ENCODE peak calls at places on chromosomes 6 and 20, in seven cellular contexts. J is fibroblast of lung; E is ovary; X is stomach; N is astrocyte; V is CD8-positive, alpha-beta T cell; S is CD4-positive, CD25-positive, alpha-beta regulatory T cell. H is an unnamed sample.

GRCh38 chr20:7775072-7775471 is 165.2 kb downstream of the HAO1 start:
- DNase-seq in J (peak), E (no peak), X (no peak), N (peak), V (no peak), S (no peak), H (no peak)

GRCh38 chr6:166501246-166501645 is 85.2 kb downstream of the RAMACL start:
- DNase-seq in J (no peak), E (no peak), X (no peak), N (no peak), V (no peak), S (no peak), H (no peak)

GRCh38 chr6:90459225-90459758 is 127.6 kb downstream of the MAP3K7 start:
- DNase-seq in J (no peak), E (no peak), X (no peak), N (no peak), V (no peak), S (no peak), H (no peak)

GRCh38 chr6:157392927-157393666 is 12.1 kb downstream of the ZDHHC14 start:
- DNase-seq in J (no peak), E (no peak), X (peak), N (peak), V (no peak), S (no peak), H (no peak)

GRCh38 chr6:53822355-53823115 is 27.7 kb downstream of the LRRC1 start:
- DNase-seq in J (no peak), E (no peak), X (no peak), N (no peak), V (no peak), S (no peak), H (no peak)

GRCh38 chr20:38270869-38271608 is 10.5 kb upstream of the KIAA1755 start:
- DNase-seq in J (peak), E (peak), X (no peak), N (peak), V (no peak), S (no peak), H (peak)

GRCh38 chr6:1645466-1646185 is 35.9 kb downstream of the FOXC1 start:
- DNase-seq in J (no peak), E (no peak), X (no peak), N (no peak), V (no peak), S (no peak), H (no peak)

GRCh38 chr20:38221041-38221589 is 39.4 kb downstream of the KIAA1755 start:
- DNase-seq in J (peak), E (peak), X (peak), N (peak), V (peak), S (peak), H (peak)

GRCh38 chr6:52514514-52514913 is 62.3 kb downstream of the TRAM2 start:
- DNase-seq in J (peak), E (peak), X (no peak), N (peak), V (no peak), S (no peak), H (peak)

GRCh38 chr6:66289889-66290288 is 582.9 kb upstream of the EYS start:
- DNase-seq in J (no peak), E (no peak), X (no peak), N (no peak), V (no peak), S (no peak), H (no peak)

GRCh38 chr6:1611572-1612385 is 2.1 kb downstream of the FOXC1 start:
- DNase-seq in J (peak), E (no peak), X (no peak), N (peak), V (no peak), S (peak), H (peak)

GRCh38 chr6:12136905-12137304 is 124.8 kb downstream of the HIVEP1 start:
- DNase-seq in J (peak), E (no peak), X (no peak), N (peak), V (no peak), S (no peak), H (no peak)

GRCh38 chr6:163897669-163898068 is 483.2 kb downstream of the QKI start:
- DNase-seq in J (peak), E (no peak), X (no peak), N (peak), V (no peak), S (no peak), H (no peak)

GRCh38 chr6:22027226-22027725 is 269.6 kb downstream of the PRL start:
- DNase-seq in J (no peak), E (no peak), X (no peak), N (no peak), V (no peak), S (no peak), H (no peak)

GRCh38 chr6:42505377-42505702 is 53.6 kb upstream of the TRERF1 start:
- DNase-seq in J (peak), E (no peak), X (no peak), N (peak), V (no peak), S (peak), H (peak)

GRCh38 chr20:36310215-36310981 is 4.3 kb downstream of the DLGAP4 start:
- DNase-seq in J (no peak), E (peak), X (no peak), N (no peak), V (no peak), S (no peak), H (no peak)

GRCh38 chr6:46022110-46022948 is 6.7 kb upstream of the CLIC5 start:
- DNase-seq in J (no peak), E (no peak), X (no peak), N (no peak), V (no peak), S (no peak), H (no peak)

GRCh38 chr6:33843086-33843695 is 39.4 kb upstream of the MLN start:
- DNase-seq in J (no peak), E (no peak), X (no peak), N (peak), V (no peak), S (no peak), H (no peak)

GRCh38 chr20:4112490-4113420 is 97.4 kb upstream of the RNF24 start:
- DNase-seq in J (peak), E (peak), X (peak), N (peak), V (no peak), S (no peak), H (no peak)

GRCh38 chr20:40176442-40176841 is 512.6 kb downstream of the MAFB start:
- DNase-seq in J (no peak), E (no peak), X (no peak), N (no peak), V (no peak), S (no peak), H (peak)

GRCh38 chr6:37204014-37204751 is 34.2 kb downstream of the PIM1 start:
- DNase-seq in J (peak), E (peak), X (peak), N (peak), V (no peak), S (no peak), H (no peak)

DNA sequence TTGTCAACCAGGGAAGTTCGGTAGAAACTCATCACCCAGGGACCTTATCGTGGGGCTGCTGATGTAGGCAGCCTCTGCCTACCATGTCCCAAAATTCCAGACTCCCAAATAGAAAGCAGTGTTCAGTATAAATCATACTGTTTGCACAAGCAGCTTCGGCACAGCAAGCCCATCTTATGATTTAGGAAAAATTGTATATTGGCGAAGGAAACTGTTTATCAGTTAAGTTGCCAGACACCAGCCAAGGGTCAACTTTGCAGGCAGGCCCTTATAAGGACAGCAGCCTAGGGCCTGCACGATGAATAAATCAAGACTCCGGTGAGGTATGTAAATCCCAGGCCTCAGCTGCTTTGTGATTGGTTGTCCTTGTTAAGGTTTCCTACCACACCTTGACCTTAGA is 36.8 kb downstream of the GFOD1 start:
- DNase-seq in J (peak), E (no peak), X (no peak), N (no peak), V (no peak), S (no peak), H (no peak)
- H3K27ac ChIP-seq in J (no peak), E (no peak), X (peak), N (no peak), V (no peak), S (no peak), H (no peak)

DNA sequence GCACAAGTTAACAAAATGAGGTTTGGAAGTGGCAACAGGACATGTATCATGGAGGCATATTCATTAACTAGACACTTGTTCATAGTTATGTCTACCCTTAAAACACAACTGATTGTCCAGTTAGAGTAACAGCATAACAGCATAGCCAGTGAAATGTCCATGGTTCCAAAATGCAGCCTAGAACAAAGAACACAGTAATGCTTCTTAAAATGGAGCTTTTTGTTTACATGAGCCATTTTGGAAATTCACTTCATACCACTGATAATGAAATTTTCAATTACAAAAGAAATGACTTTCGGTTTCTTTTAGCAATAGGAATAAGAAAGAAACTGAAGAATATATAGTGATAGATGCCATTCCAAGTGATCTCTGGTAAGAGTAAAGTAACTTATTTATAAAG is 111.1 kb upstream of the DST start:
- DNase-seq in J (no peak), E (no peak), X (no peak), N (no peak), V (no peak), S (no peak), H (no peak)
- H3K27ac ChIP-seq in J (no peak), E (no peak), X (no peak), N (no peak), V (no peak), S (no peak), H (no peak)

DNA sequence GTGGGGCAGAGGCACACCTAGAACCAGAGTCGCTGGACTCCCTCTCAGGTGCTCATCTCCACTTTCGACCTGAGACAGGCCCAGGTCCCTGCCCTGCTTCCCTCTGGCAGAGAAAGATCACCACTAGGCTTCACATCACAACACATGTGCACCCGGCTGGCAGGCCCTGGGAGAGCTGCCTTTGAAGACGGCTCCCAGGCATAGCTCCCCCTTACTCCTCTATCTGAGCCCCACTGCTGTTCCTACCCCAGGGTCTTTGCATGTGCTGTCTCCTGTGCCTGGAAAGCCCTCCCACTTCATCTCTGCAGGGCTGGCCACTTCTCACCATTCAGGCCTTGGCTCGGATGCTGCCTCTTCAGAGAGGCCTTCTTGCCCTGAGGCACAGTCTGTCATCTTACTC is 89.2 kb downstream of the NOL4L start:
- DNase-seq in J (no peak), E (no peak), X (no peak), N (no peak), V (no peak), S (no peak), H (no peak)
- H3K27ac ChIP-seq in J (no peak), E (no peak), X (no peak), N (no peak), V (no peak), S (no peak), H (no peak)

DNA sequence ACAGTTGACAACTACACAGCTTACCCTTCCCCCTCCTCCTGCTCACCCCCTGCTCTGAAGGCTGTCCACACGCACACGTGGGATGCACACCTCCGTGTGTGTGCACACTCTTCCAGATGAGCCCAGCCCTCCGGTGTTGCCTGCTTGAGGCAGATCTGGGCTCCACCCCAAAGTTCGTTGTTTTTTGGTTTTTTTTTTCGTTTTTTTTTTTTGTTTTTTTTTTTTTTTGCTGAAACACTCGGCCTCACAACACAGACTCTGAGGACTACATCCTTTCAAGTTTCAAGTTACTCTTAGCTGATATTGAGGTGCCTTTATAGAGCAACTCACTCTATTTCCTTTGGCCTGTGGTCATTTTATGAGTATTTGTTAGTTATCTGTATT is 88.2 kb downstream of the RREB1 start:
- DNase-seq in J (no peak), E (no peak), X (no peak), N (no peak), V (no peak), S (peak), H (no peak)
- H3K27ac ChIP-seq in J (no peak), E (no peak), X (peak), N (no peak), V (no peak), S (no peak), H (peak)

GRCh38 chr6:44246663-44247337 is at the start of gene HSP90AB1:
- DNase-seq in J (peak), E (peak), X (peak), N (peak), V (peak), S (peak), H (peak)

GRCh38 chr6:44249082-44249748 is 2.3 kb downstream of the HSP90AB1 start:
- DNase-seq in J (no peak), E (no peak), X (no peak), N (no peak), V (no peak), S (no peak), H (no peak)

GRCh38 chr6:44248579-44248978 is 1.7 kb downstream of the HSP90AB1 start:
- DNase-seq in J (no peak), E (no peak), X (no peak), N (no peak), V (no peak), S (no peak), H (no peak)

GRCh38 chr6:44245912-44246662 is 814 bp upstream of the HSP90AB1 start:
- DNase-seq in J (peak), E (peak), X (peak), N (peak), V (peak), S (peak), H (peak)

GRCh38 chr6:44247338-44248302 is 719 bp downstream of the HSP90AB1 start:
- DNase-seq in J (peak), E (peak), X (peak), N (no peak), V (peak), S (peak), H (no peak)
- H3K27ac ChIP-seq in J (peak), E (peak), X (peak), N (peak), V (peak), S (peak), H (peak)

DNA sequence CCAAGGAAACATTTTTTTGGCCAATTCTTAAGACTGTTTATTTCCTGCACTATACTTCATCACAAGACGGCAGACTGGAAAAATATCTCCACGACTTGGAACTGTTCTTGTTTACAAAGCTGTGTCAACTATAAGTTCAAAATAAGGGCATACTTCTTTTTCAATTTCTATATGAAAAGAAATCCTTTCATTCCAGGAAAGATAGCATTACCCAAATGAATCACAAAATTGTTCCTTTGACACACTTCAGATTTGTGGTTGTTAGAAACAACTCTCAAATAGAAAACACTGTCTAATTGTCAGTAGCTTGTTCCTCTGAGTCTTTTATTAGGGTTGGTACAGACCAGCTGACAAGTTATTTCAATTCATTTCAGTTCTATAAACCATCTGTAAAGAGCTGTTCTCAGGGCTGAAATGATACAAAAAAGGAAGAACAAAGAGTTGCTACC is 212.9 kb upstream of the PRDM1 start:
- DNase-seq in J (peak), E (no peak), X (no peak), N (no peak), V (no peak), S (peak), H (no peak)
- H3K27ac ChIP-seq in J (no peak), E (no peak), X (no peak), N (no peak), V (no peak), S (no peak), H (no peak)

DNA sequence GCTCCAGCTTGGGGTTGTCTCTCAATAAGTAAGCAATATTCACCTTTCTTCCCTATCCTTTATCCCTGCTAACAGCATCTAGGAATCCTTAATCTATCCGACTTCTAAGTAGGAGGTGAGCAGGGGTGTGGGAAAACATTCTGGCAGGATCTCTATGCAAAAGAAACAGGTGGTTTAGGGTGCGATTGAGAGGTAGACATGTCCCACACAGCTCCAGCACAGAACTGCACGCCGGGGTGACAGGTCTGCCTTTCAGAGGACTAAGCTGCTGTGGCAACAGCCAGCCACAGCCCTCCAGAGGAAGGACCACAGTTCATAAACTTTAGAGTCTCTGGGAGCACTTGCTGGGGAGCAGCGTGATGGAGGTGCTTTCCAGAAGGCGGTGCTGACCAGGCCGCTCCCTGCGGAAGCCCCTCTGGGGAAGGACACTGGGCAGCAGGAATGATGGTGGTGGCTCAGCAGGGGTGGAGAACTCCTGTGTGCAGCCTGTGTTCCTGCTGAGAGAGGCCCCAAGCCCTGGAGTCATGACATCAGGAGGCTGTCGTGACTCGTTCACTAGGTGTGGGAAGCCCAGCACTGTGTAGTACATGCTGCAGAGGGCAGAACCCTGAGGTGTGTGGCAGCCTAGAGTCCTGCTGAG is 509.6 kb downstream of the PRKN start:
- DNase-seq in J (no peak), E (no peak), X (no peak), N (no peak), V (no peak), S (no peak), H (no peak)
- H3K27ac ChIP-seq in J (no peak), E (no peak), X (no peak), N (no peak), V (no peak), S (no peak), H (no peak)

DNA sequence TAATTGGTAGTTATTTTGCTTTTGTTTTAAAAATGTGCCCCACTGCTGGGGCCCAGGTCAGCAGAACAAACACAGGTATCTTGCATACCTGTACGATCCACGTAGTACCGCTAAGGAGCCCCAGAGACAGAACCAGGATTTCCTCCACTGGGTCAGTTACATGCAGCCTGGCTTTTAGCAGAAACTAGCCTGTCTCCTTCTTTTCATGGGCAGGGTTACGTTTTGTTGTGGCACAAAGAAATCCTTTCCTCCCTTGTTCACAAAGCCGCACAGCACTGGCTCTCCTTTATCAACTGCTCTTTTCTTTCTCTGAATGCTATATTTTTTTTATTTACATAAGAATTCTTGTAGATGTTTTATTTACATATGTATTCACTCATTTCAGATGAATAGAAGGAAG is 190.3 kb upstream of the POU3F2 start:
- DNase-seq in J (no peak), E (no peak), X (no peak), N (no peak), V (no peak), S (no peak), H (no peak)
- H3K27ac ChIP-seq in J (no peak), E (no peak), X (no peak), N (no peak), V (no peak), S (no peak), H (no peak)

GRCh38 chr6:112439416-112439815 is 92.3 kb downstream of the RFPL4B start:
- DNase-seq in J (no peak), E (no peak), X (no peak), N (no peak), V (no peak), S (no peak), H (no peak)
- H3K27ac ChIP-seq in J (no peak), E (peak), X (no peak), N (no peak), V (no peak), S (no peak), H (no peak)

GRCh38 chr6:27248783-27249182 is 1.3 kb downstream of the PRSS16 start:
- DNase-seq in J (no peak), E (no peak), X (no peak), N (no peak), V (no peak), S (no peak), H (no peak)

GRCh38 chr6:27250277-27250954 is 2.9 kb downstream of the PRSS16 start:
- DNase-seq in J (no peak), E (no peak), X (no peak), N (no peak), V (no peak), S (no peak), H (no peak)

GRCh38 chr6:27251672-27252251 is 4.3 kb downstream of the PRSS16 start:
- DNase-seq in J (no peak), E (peak), X (peak), N (peak), V (peak), S (peak), H (peak)

GRCh38 chr6:27254566-27254965 is 7.1 kb downstream of the PRSS16 start:
- DNase-seq in J (no peak), E (no peak), X (no peak), N (no peak), V (no peak), S (no peak), H (no peak)

GRCh38 chr6:27250955-27251671 is 3.6 kb downstream of the PRSS16 start:
- DNase-seq in J (no peak), E (peak), X (peak), N (no peak), V (peak), S (peak), H (peak)
- H3K27ac ChIP-seq in J (no peak), E (no peak), X (peak), N (no peak), V (no peak), S (no peak), H (peak)